ENCODE peak calls at places on chromosomes 11 and 22, in six cellular contexts. N, M, U, Q, D and K are unnamed samples.

GRCh38 chr22:23556026-23556620 is 24.0 kb downstream of the IGLL1 start:
- DNase-seq in N (peak), M (peak), U (no peak), Q (no peak), D (no peak), K (no peak)

GRCh38 chr11:24145411-24145810 is 351.4 kb upstream of the LUZP2 start:
- DNase-seq in N (no peak), M (no peak), U (no peak), Q (no peak), D (no peak), K (no peak)

GRCh38 chr11:61183645-61184044 is 19.7 kb upstream of the PGA3 start:
- DNase-seq in N (peak), M (no peak), U (no peak), Q (no peak), D (no peak), K (no peak)

GRCh38 chr11:121964591-121964990 is 151.4 kb downstream of the BLID start:
- DNase-seq in N (no peak), M (no peak), U (no peak), Q (no peak), D (no peak), K (no peak)

GRCh38 chr11:75852406-75853017 is 37.5 kb downstream of the UVRAG start:
- DNase-seq in N (no peak), M (no peak), U (no peak), Q (no peak), D (no peak), K (no peak)

GRCh38 chr11:9210922-9211320 is 54.2 kb downstream of the DENND5A start:
- DNase-seq in N (no peak), M (no peak), U (peak), Q (no peak), D (no peak), K (no peak)

GRCh38 chr22:22933100-22933806 is 45.6 kb downstream of the IGLL5 start:
- DNase-seq in N (no peak), M (no peak), U (no peak), Q (no peak), D (no peak), K (no peak)

GRCh38 chr11:44007746-44008501 is 39.9 kb upstream of the ACCSL start:
- DNase-seq in N (peak), M (peak), U (no peak), Q (no peak), D (no peak), K (peak)

GRCh38 chr11:104127828-104128227 is 36.1 kb downstream of the PDGFD start:
- DNase-seq in N (no peak), M (no peak), U (no peak), Q (no peak), D (no peak), K (no peak)

GRCh38 chr11:131248588-131248987 is 121.8 kb upstream of the NTM start:
- DNase-seq in N (no peak), M (no peak), U (no peak), Q (no peak), D (no peak), K (no peak)

GRCh38 chr11:123188508-123189165 is 6.4 kb downstream of the CLMP start:
- DNase-seq in N (no peak), M (peak), U (no peak), Q (peak), D (no peak), K (no peak)

GRCh38 chr11:37505406-37505805 is 907.4 kb upstream of the RAG2 start:
- DNase-seq in N (no peak), M (no peak), U (no peak), Q (no peak), D (no peak), K (no peak)

GRCh38 chr11:10654211-10655150 is 39.1 kb downstream of the IRAG1 start:
- DNase-seq in N (peak), M (no peak), U (peak), Q (peak), D (no peak), K (peak)

GRCh38 chr22:37331034-37331428 is 48.7 kb downstream of the CYTH4 start:
- DNase-seq in N (no peak), M (no peak), U (no peak), Q (no peak), D (no peak), K (peak)

GRCh38 chr22:19004471-19004870 is 68.4 kb upstream of the PRODH start:
- DNase-seq in N (no peak), M (peak), U (no peak), Q (no peak), D (no peak), K (no peak)

GRCh38 chr11:82043316-82043715 is 690.3 kb downstream of the FAM181B start:
- DNase-seq in N (no peak), M (no peak), U (no peak), Q (no peak), D (no peak), K (no peak)

GRCh38 chr22:31342389-31343125 is 3.6 kb downstream of the PATZ1 start:
- DNase-seq in N (no peak), M (no peak), U (no peak), Q (peak), D (no peak), K (no peak)

GRCh38 chr11:4187055-4187988 is 92.7 kb downstream of the RRM1 start:
- DNase-seq in N (peak), M (peak), U (no peak), Q (peak), D (peak), K (peak)

GRCh38 chr11:77188912-77189491 is 61.0 kb downstream of the MYO7A start:
- DNase-seq in N (no peak), M (no peak), U (no peak), Q (no peak), D (no peak), K (no peak)

GRCh38 chr11:104547996-104548661 is 350.1 kb downstream of the CASP12 start:
- DNase-seq in N (no peak), M (no peak), U (no peak), Q (no peak), D (no peak), K (no peak)

GRCh38 chr22:37218399-37218770 is 6.1 kb upstream of the SSTR3 start:
- DNase-seq in N (no peak), M (no peak), U (no peak), Q (no peak), D (no peak), K (no peak)

GRCh38 chr11:110373061-110373702 is 56.6 kb upstream of the FDX1 start:
- DNase-seq in N (no peak), M (no peak), U (peak), Q (no peak), D (no peak), K (no peak)

GRCh38 chr22:23401111-23401909 is 178.8 kb downstream of the IGLL1 start:
- DNase-seq in N (peak), M (no peak), U (no peak), Q (no peak), D (no peak), K (peak)

GRCh38 chr22:37454857-37455686 is 27.8 kb upstream of the ELFN2 start:
- DNase-seq in N (no peak), M (no peak), U (no peak), Q (peak), D (peak), K (peak)

GRCh38 chr11:20688761-20689160 is 19.4 kb downstream of the NELL1 start:
- DNase-seq in N (no peak), M (no peak), U (no peak), Q (no peak), D (no peak), K (no peak)

GRCh38 chr11:1746516-1746931 is 3.9 kb downstream of the IFITM10 start:
- DNase-seq in N (peak), M (peak), U (no peak), Q (peak), D (no peak), K (no peak)

GRCh38 chr22:17106785-17107546 is 14.2 kb downstream of the TMEM121B start:
- DNase-seq in N (peak), M (no peak), U (no peak), Q (no peak), D (no peak), K (no peak)

GRCh38 chr11:86050310-86050709 is 18.6 kb downstream of the PICALM start:
- DNase-seq in N (no peak), M (no peak), U (no peak), Q (no peak), D (no peak), K (no peak)

GRCh38 chr11:118139578-118139977 is 13.0 kb downstream of the SCN4B start:
- DNase-seq in N (no peak), M (no peak), U (no peak), Q (no peak), D (no peak), K (no peak)

GRCh38 chr11:83280256-83280655 is 5.9 kb downstream of the CCDC90B start:
- DNase-seq in N (no peak), M (no peak), U (no peak), Q (no peak), D (no peak), K (no peak)

GRCh38 chr11:20647976-20648565 is 21.3 kb upstream of the NELL1 start:
- DNase-seq in N (no peak), M (peak), U (peak), Q (peak), D (peak), K (peak)

GRCh38 chr11:63837027-63837688 is 1.8 kb upstream of the MARK2 start:
- DNase-seq in N (peak), M (peak), U (no peak), Q (peak), D (peak), K (peak)

GRCh38 chr22:34035209-34035608 is 114.9 kb upstream of the LARGE1 start:
- DNase-seq in N (no peak), M (no peak), U (no peak), Q (no peak), D (no peak), K (no peak)

GRCh38 chr11:86805873-86806310 is 5.5 kb downstream of the PRSS23 start:
- DNase-seq in N (no peak), M (no peak), U (peak), Q (no peak), D (no peak), K (no peak)

GRCh38 chr22:43466710-43467109 is 54.9 kb downstream of the MPPED1 start:
- DNase-seq in N (no peak), M (no peak), U (no peak), Q (no peak), D (no peak), K (no peak)

GRCh38 chr11:33263549-33263948 is 6.4 kb downstream of the HIPK3 start:
- DNase-seq in N (no peak), M (no peak), U (no peak), Q (no peak), D (no peak), K (no peak)

GRCh38 chr11:76074178-76075112 is 131.9 kb downstream of the WNT11 start:
- DNase-seq in N (no peak), M (no peak), U (no peak), Q (no peak), D (no peak), K (no peak)

GRCh38 chr11:6418199-6418957 is 516 bp downstream of the APBB1 start:
- DNase-seq in N (no peak), M (no peak), U (no peak), Q (peak), D (no peak), K (no peak)

GRCh38 chr11:6413791-6414231 is 5.1 kb downstream of the APBB1 start:
- DNase-seq in N (no peak), M (no peak), U (no peak), Q (no peak), D (no peak), K (no peak)

GRCh38 chr11:6414874-6415328 is 4.0 kb downstream of the APBB1 start:
- DNase-seq in N (no peak), M (no peak), U (no peak), Q (no peak), D (no peak), K (no peak)

GRCh38 chr11:6420677-6421076 is 1.8 kb upstream of the APBB1 start:
- DNase-seq in N (no peak), M (no peak), U (no peak), Q (no peak), D (no peak), K (no peak)

GRCh38 chr11:6418958-6419611 is at the start of gene APBB1:
- DNase-seq in N (peak), M (peak), U (no peak), Q (peak), D (peak), K (peak)
- TF ChIP-seq POLR2A in N (no peak), M (no peak), U (peak), Q (peak), D (no peak), K (peak)

GRCh38 chr11:128506384-128506783 is 81.0 kb downstream of the ETS1 start:
- DNase-seq in N (no peak), M (no peak), U (no peak), Q (no peak), D (no peak), K (no peak)

GRCh38 chr11:128505449-128506058 is 81.8 kb downstream of the ETS1 start:
- DNase-seq in N (no peak), M (no peak), U (no peak), Q (no peak), D (no peak), K (no peak)

GRCh38 chr11:128508785-128509518 is 78.4 kb downstream of the ETS1 start:
- DNase-seq in N (no peak), M (no peak), U (no peak), Q (no peak), D (no peak), K (no peak)

GRCh38 chr11:128507936-128508335 is 79.4 kb downstream of the ETS1 start:
- DNase-seq in N (no peak), M (no peak), U (no peak), Q (no peak), D (no peak), K (no peak)

DNA sequence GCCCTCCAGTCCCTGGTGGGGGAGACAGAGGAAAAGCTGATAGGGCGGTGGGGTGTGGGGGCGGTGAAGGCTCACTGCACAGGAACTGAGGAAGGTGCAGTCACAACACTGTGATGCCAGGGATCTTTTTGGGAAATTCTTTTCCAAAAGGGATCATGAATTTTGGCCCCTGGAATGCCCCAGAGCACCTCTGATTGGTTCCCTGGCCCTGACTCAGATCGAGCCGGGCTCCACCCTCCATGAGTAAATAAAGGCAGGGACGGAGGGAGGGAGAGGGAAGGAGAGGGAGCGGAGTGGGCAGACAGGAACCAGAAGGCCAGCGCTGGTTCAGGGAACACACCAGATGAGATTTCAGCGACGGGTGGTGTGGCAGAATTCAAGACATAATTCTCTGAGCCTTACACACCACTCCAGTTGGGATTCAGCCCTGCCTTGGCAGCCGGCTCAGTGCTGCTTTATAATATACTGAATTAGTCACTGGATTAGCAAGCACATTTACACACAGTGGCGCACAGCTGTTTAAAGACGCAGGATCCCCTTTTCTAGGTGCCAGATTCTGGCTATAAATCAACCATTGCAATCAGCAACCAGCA is 80.3 kb downstream of the ETS1 start:
- DNase-seq in N (peak), M (peak), U (no peak), Q (peak), D (peak), K (no peak)
- TF ChIP-seq POLR2A in N (peak), M (no peak), U (no peak), Q (peak), D (peak), K (peak)

DNA sequence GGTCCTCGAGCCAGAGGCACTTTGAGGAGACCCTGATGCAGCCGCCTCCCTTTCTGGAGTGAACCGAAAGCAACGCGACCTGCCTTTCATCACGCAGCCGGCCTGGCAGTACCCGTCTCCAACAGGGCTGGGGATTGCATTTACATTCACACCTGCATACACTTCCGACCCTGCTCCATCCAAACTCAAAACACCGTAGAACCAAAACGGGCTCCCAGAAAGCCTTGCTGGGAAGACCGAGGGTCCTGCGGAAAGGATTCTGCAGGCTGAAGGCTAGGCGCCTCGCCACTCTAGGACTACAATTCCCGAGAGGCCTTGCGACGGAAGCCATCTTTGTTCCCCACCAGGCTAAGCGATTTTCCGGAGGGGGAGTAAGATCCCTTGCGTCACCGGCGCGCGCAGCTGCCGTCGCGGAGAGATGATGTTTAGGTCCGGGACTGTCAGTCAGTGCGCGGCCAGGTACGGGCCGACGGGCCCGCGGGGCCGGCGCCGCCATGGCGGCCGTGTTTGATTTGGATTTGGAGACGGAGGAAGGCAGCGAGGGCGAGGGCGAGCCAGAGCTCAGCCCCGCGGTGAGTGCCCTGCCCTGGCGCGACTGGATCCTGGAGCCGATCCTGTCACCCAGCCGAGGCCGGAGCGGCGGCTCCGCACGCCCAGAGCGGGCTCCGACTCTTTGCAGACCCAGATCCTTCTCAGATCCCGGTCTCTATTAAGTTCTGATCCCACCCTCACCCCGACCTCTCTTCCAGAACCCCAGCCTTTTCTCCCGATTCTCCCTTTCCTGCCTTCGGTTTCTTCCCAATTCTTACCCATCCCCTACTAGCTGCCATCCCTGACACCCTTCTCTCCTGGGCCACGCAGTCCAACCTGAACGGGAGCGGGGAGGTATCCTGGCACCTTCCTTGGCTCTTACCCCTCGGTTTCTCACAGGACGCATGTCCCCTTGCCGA is at the start of gene RPS6KB2:
- DNase-seq in N (peak), M (peak), U (peak), Q (peak), D (peak), K (peak)
- TF ChIP-seq POLR2A in N (peak), M (no peak), U (peak), Q (peak), D (peak), K (peak)

DNA sequence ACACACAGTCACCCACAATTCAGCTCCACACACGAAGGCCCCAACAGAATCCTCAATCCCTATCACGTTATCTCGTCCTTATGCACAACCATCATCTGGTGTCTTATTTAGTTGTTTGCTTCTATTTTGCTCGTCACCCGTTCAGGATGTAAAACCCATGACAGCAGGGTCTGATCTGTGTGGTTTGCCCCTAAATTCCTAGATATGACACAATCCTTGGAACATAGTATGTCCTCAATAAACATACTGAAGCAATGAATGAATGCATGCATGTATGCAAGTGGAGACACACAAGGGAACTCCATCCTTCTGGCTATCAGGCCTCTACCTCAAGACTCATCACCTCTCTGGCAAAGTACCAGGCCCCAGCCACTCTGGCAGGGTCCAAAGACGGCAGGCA is 20.2 kb downstream of the STARD10 start:
- DNase-seq in N (no peak), M (no peak), U (no peak), Q (no peak), D (no peak), K (no peak)
- TF ChIP-seq POLR2A in N (no peak), M (no peak), U (no peak), Q (no peak), D (no peak), K (no peak)

GRCh38 chr11:65903715-65904114 is 3.5 kb upstream of the FOSL1 start:
- DNase-seq in N (no peak), M (no peak), U (no peak), Q (no peak), D (no peak), K (no peak)

GRCh38 chr11:65900125-65900898 is at the start of gene FOSL1:
- DNase-seq in N (peak), M (peak), U (peak), Q (peak), D (peak), K (no peak)

GRCh38 chr11:65900899-65901180 is 652 bp upstream of the FOSL1 start:
- DNase-seq in N (no peak), M (no peak), U (no peak), Q (no peak), D (no peak), K (no peak)

GRCh38 chr11:65906602-65907001 is 6.4 kb upstream of the FOSL1 start:
- DNase-seq in N (no peak), M (no peak), U (no peak), Q (no peak), D (no peak), K (no peak)

DNA sequence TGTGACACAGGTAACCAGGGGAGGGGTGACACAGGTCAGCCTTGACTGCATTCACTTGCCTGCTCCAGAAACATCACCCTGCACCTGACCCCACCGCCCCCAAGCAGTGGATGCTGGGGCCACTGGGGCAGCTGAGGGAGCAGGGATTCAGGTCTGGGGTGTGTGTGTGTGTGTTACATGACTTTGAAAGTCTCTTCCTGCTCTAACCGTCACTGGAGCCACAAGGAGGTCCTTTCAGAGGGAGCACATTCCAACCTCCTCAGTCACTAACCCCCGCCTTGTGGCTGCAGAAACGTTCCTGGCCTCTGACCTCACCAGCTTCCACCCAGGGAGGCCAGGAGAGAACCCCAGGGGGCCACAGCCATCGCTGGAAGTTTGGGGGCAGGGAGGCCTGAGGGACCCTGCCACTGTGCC is 2.9 kb upstream of the FOSL1 start:
- DNase-seq in N (no peak), M (no peak), U (no peak), Q (no peak), D (no peak), K (no peak)
- TF ChIP-seq POLR2A in N (no peak), M (no peak), U (no peak), Q (peak), D (no peak), K (peak)